ENCODE peak calls at places on chromosomes 2 and 18, in six cellular contexts. E is GM23248, M is HCT116, Z is neural progenitor cell, D is SK-N-SH, Y is MM.1S. A is an unnamed sample.

GRCh38 chr2:25418944-25419677 is 77.4 kb upstream of the DNMT3A start:
- DNase-seq in Y (peak; percentile 62), D (peak; percentile 53), M (no peak), E (no peak), Z (no peak), A (no peak)

GRCh38 chr2:144183744-144184143 is 336.2 kb downstream of the ZEB2 start:
- DNase-seq in Z (no peak), E (peak; percentile 90), Y (no peak), D (no peak), M (no peak), A (no peak)

GRCh38 chr2:134217316-134217715 is 36.6 kb upstream of the MGAT5 start:
- DNase-seq in E (no peak), Y (peak; percentile 76), D (no peak), M (no peak), Z (no peak), A (no peak)

GRCh38 chr2:40164736-40165502 is 287.0 kb downstream of the SLC8A1 start:
- DNase-seq in M (no peak), Z (no peak), Y (no peak), D (no peak), E (no peak), A (no peak)

GRCh38 chr18:59379772-59380530 is 20.9 kb upstream of the LMAN1 start:
- DNase-seq in Y (no peak), M (no peak), E (peak; percentile 61), Z (no peak), D (no peak), A (no peak)

GRCh38 chr2:64937341-64938230 is 51.6 kb upstream of the SLC1A4 start:
- DNase-seq in D (no peak), Y (peak; percentile 91), E (no peak), M (no peak), Z (no peak), A (no peak)

GRCh38 chr2:9004338-9005204 is 1.1 kb upstream of the MBOAT2 start:
- DNase-seq in Y (no peak), M (no peak), D (no peak), Z (no peak), E (peak; percentile 68), A (peak; percentile 92)

GRCh38 chr2:223235986-223236385 is 184.0 kb downstream of the KCNE4 start:
- DNase-seq in E (peak; percentile 53), Z (no peak), D (no peak), Y (no peak), M (no peak), A (no peak)

GRCh38 chr2:218221015-218221414 is 4.0 kb downstream of the ARPC2 start:
- DNase-seq in E (peak; percentile 42), D (peak; percentile 9), Z (no peak), M (no peak), Y (no peak), A (no peak)

GRCh38 chr2:162013514-162014205 is 60.4 kb downstream of the DPP4 start:
- DNase-seq in Z (no peak), M (no peak), Y (no peak), D (no peak), E (no peak), A (no peak)

GRCh38 chr18:22433960-22434359 is 16.2 kb upstream of the CTAGE1 start:
- DNase-seq in D (no peak), Z (no peak), Y (no peak), E (peak; percentile 37), M (no peak), A (no peak)

GRCh38 chr2:1923557-1923956 is 179.2 kb upstream of the PXDN start:
- DNase-seq in E (no peak), Z (no peak), M (no peak), Y (no peak), D (no peak), A (no peak)

GRCh38 chr18:64919971-64920370 is 771.1 kb upstream of the LINC00305 start:
- DNase-seq in M (no peak), D (no peak), Y (no peak), E (no peak), Z (no peak), A (no peak)

GRCh38 chr2:9824956-9825720 is 18.1 kb upstream of the TAF1B start:
- DNase-seq in D (no peak), Z (no peak), E (no peak), Y (no peak), M (no peak), A (no peak)

GRCh38 chr18:45667056-45667455 is 51.8 kb downstream of the SLC14A2 start:
- DNase-seq in E (no peak), M (no peak), Y (peak; percentile 43), Z (no peak), D (no peak), A (no peak)

GRCh38 chr2:127166221-127166860 is 53.8 kb downstream of the CYP27C1 start:
- DNase-seq in E (no peak), Y (no peak), Z (no peak), M (no peak), D (no peak), A (no peak)

GRCh38 chr18:46468431-46469180 is 188.4 kb downstream of the LOXHD1 start:
- DNase-seq in E (no peak), Y (no peak), D (no peak), Z (no peak), M (no peak), A (no peak)

GRCh38 chr2:30249354-30249753 is 18.0 kb downstream of the LBH start:
- DNase-seq in M (no peak), Z (no peak), Y (no peak), E (no peak), D (no peak), A (no peak)

GRCh38 chr2:156695020-156695419 is 258.8 kb downstream of the GPD2 start:
- DNase-seq in Y (no peak), D (no peak), M (no peak), Z (no peak), E (no peak), A (no peak)

GRCh38 chr2:109331081-109331480 is 202.1 kb downstream of the SH3RF3 start:
- DNase-seq in M (no peak), Y (no peak), Z (no peak), E (no peak), D (no peak), A (no peak)

GRCh38 chr2:12618576-12618975 is 98.2 kb upstream of the TRIB2 start:
- DNase-seq in D (no peak), M (no peak), Y (no peak), Z (no peak), E (no peak), A (no peak)

GRCh38 chr2:207796585-207797350 is 27.1 kb upstream of the FZD5 start:
- DNase-seq in M (no peak), Z (peak; percentile 64), Y (no peak), E (no peak), D (no peak), A (peak; percentile 44)

GRCh38 chr2:70834106-70834505 is 1.5 kb downstream of the CD207 start:
- DNase-seq in Y (no peak), Z (no peak), D (no peak), M (no peak), E (no peak), A (no peak)

GRCh38 chr2:109376115-109376514 is 237.7 kb downstream of the SEPTIN10 start:
- DNase-seq in Y (no peak), D (no peak), E (peak; percentile 63), Z (no peak), M (no peak), A (peak; percentile 47)

GRCh38 chr2:137823196-137823595 is 141.1 kb upstream of the HNMT start:
- DNase-seq in M (no peak), E (no peak), Y (peak; percentile 2), Z (no peak), D (no peak), A (no peak)

GRCh38 chr2:31075393-31075792 is 62.8 kb downstream of the GALNT14 start:
- DNase-seq in M (no peak), Z (peak; percentile 10), D (no peak), E (peak; percentile 10), Y (no peak), A (no peak)

GRCh38 chr2:157804355-157804754 is 71.8 kb downstream of the ACVR1 start:
- DNase-seq in M (no peak), Z (no peak), D (no peak), E (no peak), Y (no peak), A (no peak)

GRCh38 chr2:105879106-105879797 is 134.5 kb downstream of the NCK2 start:
- DNase-seq in E (no peak), Y (no peak), M (no peak), Z (no peak), D (no peak), A (no peak)

GRCh38 chr2:238387376-238387775 is 39.4 kb upstream of the ASB1 start:
- DNase-seq in E (no peak), Y (no peak), D (no peak), Z (no peak), M (no peak), A (no peak)
- TF ChIP-seq EZH2phosphoT487 in E (no peak), Y (no peak), D (no peak), Z (no peak), M (no peak), A (no peak)

GRCh38 chr2:205892141-205893064 is 193.6 kb downstream of the INO80D start:
- DNase-seq in Z (peak; percentile 61), Y (no peak), E (peak; percentile 36), D (no peak), M (no peak), A (peak; percentile 41)
- H3K9ac ChIP-seq in Z (no peak overlapping the region), Y (no peak overlapping the region), E (no peak overlapping the region), D (no peak overlapping the region), M (no peak overlapping the region), A (no peak overlapping the region)

DNA sequence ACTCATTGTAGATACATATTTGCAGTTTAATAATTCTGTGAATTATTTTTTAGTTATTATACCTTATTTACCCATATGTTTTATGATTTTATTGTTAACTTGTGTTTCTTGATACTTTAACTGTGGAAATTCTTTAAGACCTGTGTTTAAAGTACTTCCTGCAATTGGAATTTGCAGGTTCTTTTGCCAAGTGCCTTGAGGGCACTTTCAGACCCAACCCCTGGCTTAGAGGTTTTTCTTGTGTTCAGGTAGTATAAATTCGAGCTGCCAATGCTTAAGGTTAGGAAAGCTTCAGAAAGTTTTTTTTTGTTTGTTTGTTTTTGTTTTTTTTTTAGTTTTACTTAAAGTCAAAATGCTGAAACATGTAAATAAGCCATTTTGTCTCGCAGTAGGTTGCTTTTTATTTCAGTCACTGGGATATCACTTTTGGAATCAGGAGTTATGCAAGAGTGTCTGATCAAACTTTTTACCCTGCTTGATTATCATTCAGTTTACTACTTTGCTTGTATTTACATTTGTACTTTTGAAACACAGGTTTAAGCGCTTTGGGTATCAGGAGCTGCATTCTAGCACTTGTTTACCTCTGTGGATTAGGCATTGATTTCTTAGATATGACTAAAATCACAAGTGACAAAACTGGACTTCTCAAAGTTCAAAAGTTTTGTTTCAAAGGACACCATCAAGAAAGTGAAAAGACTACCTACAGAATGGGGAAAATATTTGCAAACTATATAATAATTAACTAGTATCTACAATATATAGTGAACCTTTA is 31.8 kb downstream of the TDRD15 start:
- DNase-seq in Z (no peak), M (no peak), Y (no peak), E (no peak), D (no peak), A (no peak)
- TF ChIP-seq EZH2phosphoT487 in Z (no peak), M (no peak), Y (no peak), E (no peak), D (no peak), A (no peak)

DNA sequence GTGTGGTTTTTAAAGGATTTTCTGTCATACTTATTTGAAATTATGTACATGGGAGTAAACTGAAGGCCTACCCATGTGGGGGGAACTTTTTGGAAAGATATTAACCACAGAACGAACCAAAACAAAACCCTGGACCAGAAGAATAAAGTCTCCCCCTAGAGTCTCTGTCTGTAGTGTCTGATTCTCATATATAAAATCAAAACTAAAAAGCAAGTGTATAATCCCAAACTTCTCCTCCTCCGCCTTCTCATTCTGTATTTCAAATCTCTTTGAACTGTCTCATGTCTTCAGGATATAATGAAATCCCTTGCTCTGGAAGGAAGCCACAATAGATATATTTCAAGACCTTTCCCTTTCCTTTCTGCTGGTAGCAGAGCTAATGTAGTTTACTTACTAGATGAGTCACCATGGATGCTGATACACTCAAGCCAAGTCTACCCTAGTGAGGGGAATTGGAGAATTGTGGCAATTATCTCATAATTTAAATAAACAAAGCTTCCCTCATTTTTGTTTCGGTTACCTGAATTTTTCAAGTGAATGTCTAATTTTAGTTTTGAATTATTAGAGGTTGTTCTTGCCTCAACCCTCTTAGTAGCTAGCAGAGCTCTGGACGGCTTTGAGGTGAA is 33.5 kb upstream of the CCDC93 start:
- DNase-seq in Y (no peak), M (no peak), Z (no peak), D (no peak), E (peak; percentile 77), A (peak; percentile 84)
- H3K9ac ChIP-seq in Y (no peak overlapping the region), M (no peak overlapping the region), Z (no peak overlapping the region), D (no peak overlapping the region), E (peak overlapping the region; percentile 5), A (peak overlapping the region; percentile 24)